ENCODE peak calls at places on chromosomes 6 and 20, in five cellular contexts. F is amygdala, Z is activated gamma-delta T cell treated with Interleukin-2 at 50 U/mL for 16 hours, A is T47D, G is SW 1271. D is an unnamed sample.

GRCh38 chr6:11614534-11615213 is 77.1 kb downstream of the TMEM170B start:
- DNase-seq in F (no peak), Z (no peak), A (no peak), G (no peak), D (no peak)

GRCh38 chr6:79640146-79641111 is 9.3 kb downstream of the SH3BGRL2 start:
- DNase-seq in F (peak; percentile 39), Z (no peak), A (no peak), G (no peak), D (no peak)

GRCh38 chr6:142884214-142885035 is 60.6 kb downstream of the HIVEP2 start:
- DNase-seq in F (no peak), Z (no peak), A (no peak), G (peak; percentile 28), D (no peak)

GRCh38 chr20:63754008-63754407 is 14.4 kb downstream of the SLC2A4RG start:
- DNase-seq in F (no peak), Z (no peak), A (no peak), G (no peak), D (no peak)

GRCh38 chr6:42086046-42086664 is 35.8 kb downstream of the TAF8 start:
- DNase-seq in F (no peak), Z (no peak), A (no peak), G (no peak), D (no peak)

GRCh38 chr6:158718431-158719126 is 68.7 kb downstream of the SYTL3 start:
- DNase-seq in F (no peak), Z (no peak), A (peak; percentile 13), G (peak; percentile 46), D (no peak)

GRCh38 chr20:38229376-38230252 is 30.9 kb downstream of the KIAA1755 start:
- DNase-seq in F (no peak), Z (no peak), A (peak; percentile 42), G (peak; percentile 29), D (no peak)

GRCh38 chr6:68559716-68560115 is 75.4 kb upstream of the ADGRB3 start:
- DNase-seq in F (peak; percentile 15), Z (no peak), A (no peak), G (no peak), D (no peak)

GRCh38 chr6:24252215-24252614 is 105.6 kb downstream of the DCDC2 start:
- DNase-seq in F (no peak), Z (no peak), A (no peak), G (no peak), D (no peak)

GRCh38 chr20:35757098-35757705 is 14.6 kb upstream of the PHF20 start:
- DNase-seq in F (no peak), Z (no peak), A (no peak), G (no peak), D (no peak)

GRCh38 chr6:154951400-154952200 is 43.5 kb upstream of the TIAM2 start:
- DNase-seq in F (no peak), Z (peak; percentile 29), A (no peak), G (no peak), D (no peak)

GRCh38 chr6:18155273-18155863 is at the start of gene KDM1B:
- DNase-seq in F (no peak), Z (peak; percentile 98), A (peak; percentile 97), G (peak; percentile 96), D (no peak)

GRCh38 chr6:400815-401214 is 9.3 kb downstream of the IRF4 start:
- DNase-seq in F (no peak), Z (no peak), A (no peak), G (no peak), D (no peak)

GRCh38 chr6:83231146-83231545 is 38.0 kb downstream of the RWDD2A start:
- DNase-seq in F (no peak), Z (no peak), A (no peak), G (no peak), D (no peak)

GRCh38 chr6:145929037-145929633 is 35.0 kb downstream of the SHPRH start:
- DNase-seq in F (no peak), Z (no peak), A (no peak), G (peak; percentile 28), D (no peak)

GRCh38 chr6:87588756-87589407 is 905 bp downstream of the RARS2 start:
- DNase-seq in F (no peak), Z (no peak), A (no peak), G (no peak), D (no peak)

GRCh38 chr20:12977634-12978394 is 31.0 kb upstream of the SPTLC3 start:
- DNase-seq in F (no peak), Z (no peak), A (no peak), G (no peak), D (no peak)

GRCh38 chr6:25537349-25538018 is 114.5 kb upstream of the SCGN start:
- DNase-seq in F (no peak), Z (no peak), A (no peak), G (no peak), D (no peak)

GRCh38 chr20:40990542-40991120 is 38.0 kb upstream of the TOP1 start:
- DNase-seq in F (peak; percentile 65), Z (peak; percentile 49), A (peak; percentile 87), G (peak; percentile 87), D (peak; percentile 80)

GRCh38 chr20:59634435-59635005 is 30.2 kb downstream of the PHACTR3 start:
- DNase-seq in F (no peak), Z (no peak), A (no peak), G (no peak), D (no peak)

GRCh38 chr20:23069073-23069472 is 17.1 kb downstream of the CD93 start:
- DNase-seq in F (no peak), Z (no peak), A (no peak), G (no peak), D (no peak)